ENCODE peak calls at places on chromosomes 6 and 20, in seven cellular contexts. R is ovary, G is adrenal gland, Y is lower lobe of right lung, V is heart left ventricle, T is upper lobe of right lung, F is spleen. U is an unnamed sample.

GRCh38 chr6:71965404-71965803 is 79.1 kb downstream of the RIMS1 start:
- DNase-seq in R (no peak), G (no peak), Y (no peak), V (no peak), T (no peak), F (no peak), U (no peak)

GRCh38 chr20:61120595-61121515 is 131.2 kb upstream of the CDH4 start:
- DNase-seq in R (no peak), G (peak; percentile 45), Y (no peak), V (peak; percentile 46), T (peak; percentile 63), F (no peak), U (no peak)

GRCh38 chr20:22824077-22824476 is 211.0 kb upstream of the SSTR4 start:
- DNase-seq in R (no peak), G (no peak), Y (no peak), V (peak; percentile 35), T (no peak), F (no peak), U (no peak)

GRCh38 chr6:26025047-26025893 is 62.0 kb upstream of the HFE start:
- DNase-seq in R (no peak), G (no peak), Y (no peak), V (peak; percentile 64), T (no peak), F (no peak), U (no peak)

GRCh38 chr6:36353411-36353915 is 16.8 kb upstream of the BNIP5 start:
- DNase-seq in R (no peak), G (peak; percentile 3), Y (no peak), V (no peak), T (no peak), F (no peak), U (no peak)

GRCh38 chr6:38220069-38220723 is 400.7 kb downstream of the ZFAND3 start:
- DNase-seq in R (no peak), G (no peak), Y (no peak), V (no peak), T (no peak), F (no peak), U (no peak)

GRCh38 chr20:17679786-17680127 is 2.3 kb downstream of the RRBP1 start:
- DNase-seq in R (peak; percentile 35), G (no peak), Y (no peak), V (no peak), T (no peak), F (no peak), U (no peak)

GRCh38 chr6:3775906-3776305 is 24.4 kb upstream of the PXDC1 start:
- DNase-seq in R (no peak), G (no peak), Y (no peak), V (no peak), T (no peak), F (no peak), U (no peak)

GRCh38 chr20:2453792-2454191 is 16.8 kb downstream of the SNRPB start:
- DNase-seq in R (no peak), G (no peak), Y (no peak), V (no peak), T (no peak), F (no peak), U (no peak)

GRCh38 chr6:38803129-38803528 is 88.0 kb downstream of the DNAH8 start:
- DNase-seq in R (no peak), G (no peak), Y (no peak), V (no peak), T (no peak), F (no peak), U (no peak)

GRCh38 chr6:79538481-79538971 is 1.3 kb upstream of the LCA5 start:
- DNase-seq in R (no peak), G (no peak), Y (no peak), V (no peak), T (no peak), F (no peak), U (no peak)

GRCh38 chr6:111011360-111012142 is 29.7 kb downstream of the RPF2 start:
- DNase-seq in R (no peak), G (no peak), Y (no peak), V (no peak), T (no peak), F (no peak), U (peak; percentile 18)

GRCh38 chr6:14713561-14713960 is 532.3 kb upstream of the JARID2 start:
- DNase-seq in R (no peak), G (no peak), Y (no peak), V (no peak), T (no peak), F (no peak), U (no peak)

GRCh38 chr6:123619156-123619555 is 17.6 kb downstream of the TRDN start:
- DNase-seq in R (no peak), G (peak; percentile 67), Y (no peak), V (peak; percentile 54), T (no peak), F (no peak), U (no peak)

GRCh38 chr6:14816106-14816864 is 429.6 kb upstream of the JARID2 start:
- DNase-seq in R (no peak), G (no peak), Y (no peak), V (no peak), T (no peak), F (no peak), U (no peak)

GRCh38 chr20:23606652-23607049 is 934 bp upstream of the CST9 start:
- DNase-seq in R (peak; percentile 78), G (peak; percentile 82), Y (peak; percentile 76), V (peak; percentile 81), T (peak; percentile 88), F (peak; percentile 88), U (peak; percentile 63)

GRCh38 chr6:169752074-169752623 is 727 bp downstream of the ERMARD start:
- DNase-seq in R (no peak), G (no peak), Y (no peak), V (no peak), T (no peak), F (no peak), U (no peak)

GRCh38 chr6:140079328-140079727 is 704.9 kb upstream of the CITED2 start:
- DNase-seq in R (peak; percentile 40), G (peak; percentile 64), Y (no peak), V (peak; percentile 44), T (no peak), F (no peak), U (no peak)

GRCh38 chr20:23626040-23626620 is 11.6 kb downstream of the CST3 start:
- DNase-seq in R (no peak), G (no peak), Y (no peak), V (no peak), T (no peak), F (no peak), U (no peak)

GRCh38 chr20:1263853-1264252 is 2.2 kb upstream of the SNPH start:
- DNase-seq in R (no peak), G (no peak), Y (no peak), V (no peak), T (no peak), F (no peak), U (no peak)

GRCh38 chr20:19070681-19071441 is 141.6 kb upstream of the SLC24A3 start:
- DNase-seq in R (no peak), G (no peak), Y (no peak), V (no peak), T (no peak), F (no peak), U (no peak)

GRCh38 chr6:108589244-108589730 is 28.6 kb downstream of the FOXO3 start:
- DNase-seq in R (no peak), G (peak; percentile 61), Y (peak; percentile 88), V (peak; percentile 71), T (peak; percentile 85), F (peak; percentile 81), U (no peak)

GRCh38 chr6:55704421-55704820 is 125.4 kb upstream of the HMGCLL1 start:
- DNase-seq in R (no peak), G (no peak), Y (no peak), V (no peak), T (no peak), F (no peak), U (no peak)

GRCh38 chr6:141451508-141452353 is 681.0 kb upstream of the GJE1 start:
- DNase-seq in R (no peak), G (no peak), Y (no peak), V (no peak), T (no peak), F (no peak), U (no peak)

GRCh38 chr6:49676671-49677281 is 36.6 kb downstream of the CRISP2 start:
- DNase-seq in R (no peak), G (no peak), Y (no peak), V (no peak), T (no peak), F (no peak), U (no peak)

GRCh38 chr6:169620171-169621125 is 81.4 kb downstream of the WDR27 start:
- DNase-seq in R (no peak), G (no peak), Y (peak; percentile 21), V (no peak), T (no peak), F (no peak), U (no peak)

GRCh38 chr6:79302341-79302740 is 67.9 kb upstream of the HMGN3 start:
- DNase-seq in R (no peak), G (no peak), Y (no peak), V (no peak), T (no peak), F (no peak), U (no peak)

GRCh38 chr20:49646126-49646525 is 67.6 kb downstream of the B4GALT5 start:
- DNase-seq in R (no peak), G (no peak), Y (no peak), V (no peak), T (no peak), F (no peak), U (no peak)

GRCh38 chr20:33532753-33533459 is 43.0 kb downstream of the CBFA2T2 start:
- DNase-seq in R (no peak), G (no peak), Y (no peak), V (no peak), T (no peak), F (no peak), U (no peak)

GRCh38 chr6:10451828-10452509 is 37.1 kb upstream of the TFAP2A start:
- DNase-seq in R (no peak), G (no peak), Y (peak; percentile 89), V (no peak), T (peak; percentile 93), F (no peak), U (no peak)

GRCh38 chr20:32465092-32465900 is 107.2 kb downstream of the ASXL1 start:
- DNase-seq in R (peak; percentile 45), G (peak; percentile 85), Y (peak; percentile 89), V (peak; percentile 69), T (peak; percentile 88), F (peak; percentile 86), U (no peak)
- H3K4me3 ChIP-seq in R (no peak overlapping the region), G (no peak overlapping the region), Y (no peak overlapping the region), V (no peak overlapping the region), T (no peak overlapping the region), F (no peak overlapping the region), U (no peak overlapping the region)

GRCh38 chr20:57330998-57331397 is 1.4 kb downstream of the SPO11 start:
- DNase-seq in R (no peak), G (no peak), Y (no peak), V (no peak), T (no peak), F (no peak), U (no peak)
- H3K27ac ChIP-seq in R (no peak overlapping the region), G (no peak overlapping the region), Y (no peak overlapping the region), V (no peak overlapping the region), T (no peak overlapping the region), F (no peak overlapping the region), U (no peak overlapping the region)

GRCh38 chr20:62832212-62832922 is 15.5 kb downstream of the COL9A3 start:
- DNase-seq in R (peak; percentile 48), G (peak; percentile 50), Y (peak; percentile 74), V (peak; percentile 24), T (no peak), F (peak; percentile 84), U (no peak)
- H3K4me3 ChIP-seq in R (no peak overlapping the region), G (no peak overlapping the region), Y (no peak overlapping the region), V (no peak overlapping the region), T (no peak overlapping the region), F (no peak overlapping the region), U (no peak overlapping the region)

GRCh38 chr20:58271596-58272460 is 37.7 kb upstream of the RAB22A start:
- DNase-seq in R (no peak), G (no peak), Y (no peak), V (no peak), T (no peak), F (no peak), U (no peak)
- H3K27ac ChIP-seq in R (no peak overlapping the region), G (no peak overlapping the region), Y (no peak overlapping the region), V (no peak overlapping the region), T (no peak overlapping the region), F (no peak overlapping the region), U (no peak overlapping the region)

U was measured in naive thymus-derived CD4-positive, alpha-beta T cell.